ENCODE peak calls at places on chromosomes 2 and 18, in ten cellular contexts. W, B, D, I, A, O, C, N, Y and V are unnamed samples.

GRCh38 chr2:235856151-235856819 is 311.9 kb downstream of the GBX2 start:
- DNase-seq in I (no peak), O (peak; percentile 7), N (no peak), C (no peak), A (no peak), B (no peak), Y (no peak), W (no peak), D (no peak), V (no peak)

GRCh38 chr2:43417296-43417695 is 178.5 kb downstream of the THADA start:
- DNase-seq in B (no peak), O (no peak), D (no peak), I (no peak), N (no peak), Y (no peak), W (no peak), C (no peak), A (no peak), V (no peak)

GRCh38 chr2:228522276-228522675 is 340.8 kb upstream of the SPHKAP start:
- DNase-seq in N (no peak), O (peak; percentile 19), W (no peak), A (no peak), I (no peak), D (no peak), Y (no peak), C (no peak), B (no peak), V (no peak)

GRCh38 chr18:13982136-13982535 is 66.8 kb upstream of the MC2R start:
- DNase-seq in W (no peak), O (no peak), B (no peak), D (no peak), C (no peak), Y (no peak), A (peak; percentile 26), I (no peak), N (no peak), V (no peak)

GRCh38 chr2:234955091-234955511 is 3.3 kb downstream of the SH3BP4 start:
- DNase-seq in W (no peak), N (no peak), A (no peak), Y (no peak), O (no peak), D (no peak), B (no peak), C (no peak), I (no peak), V (no peak)

GRCh38 chr2:145091967-145092366 is 572.0 kb upstream of the ZEB2 start:
- DNase-seq in D (no peak), O (no peak), C (peak; percentile 7), I (no peak), B (no peak), Y (no peak), W (no peak), N (no peak), A (no peak), V (no peak)

GRCh38 chr18:45793295-45793965 is 32.0 kb upstream of the SIGLEC15 start:
- DNase-seq in A (no peak), I (no peak), O (peak; percentile 89), Y (no peak), C (peak; percentile 80), N (no peak), B (no peak), W (no peak), D (no peak), V (no peak)

GRCh38 chr18:23209031-23209430 is 73.7 kb downstream of the CABLES1 start:
- DNase-seq in B (no peak), A (no peak), O (peak; percentile 38), D (no peak), N (no peak), I (no peak), W (no peak), Y (no peak), C (no peak), V (no peak)

GRCh38 chr2:219897456-219897855 is 270.0 kb downstream of the SLC4A3 start:
- DNase-seq in A (no peak), O (no peak), C (no peak), N (no peak), D (no peak), B (no peak), W (no peak), I (no peak), Y (no peak), V (no peak)

GRCh38 chr18:1252534-1252933 is 347.9 kb downstream of the ADCYAP1 start:
- DNase-seq in W (no peak), I (no peak), B (no peak), D (no peak), O (no peak), Y (no peak), N (no peak), C (no peak), A (no peak), V (no peak)

GRCh38 chr2:165455940-165456479 is 13.5 kb upstream of the CSRNP3 start:
- DNase-seq in B (no peak), C (no peak), A (no peak), D (no peak), O (no peak), W (no peak), I (no peak), N (no peak), Y (no peak), V (no peak)

GRCh38 chr2:222900354-222900753 is 39.5 kb downstream of the ACSL3 start:
- DNase-seq in C (peak; percentile 32), O (no peak), I (no peak), B (no peak), D (no peak), A (no peak), N (no peak), W (no peak), Y (no peak), V (no peak)

GRCh38 chr2:215750763-215751162 is 262.6 kb downstream of the MREG start:
- DNase-seq in C (no peak), A (no peak), B (no peak), D (no peak), N (no peak), W (no peak), O (no peak), Y (no peak), I (no peak), V (no peak)